ENCODE peak calls at places on chromosomes 16 and 17, in ten cellular contexts. V is breast epithelium, E is thoracic aorta, Z is AG04450, T is lower leg skin, O is fibroblast of pulmonary artery, W is tibial artery, F is HFF-Myc, U is body of pancreas, I is left ventricle myocardium inferior. S is an unnamed sample.

GRCh38 chr17:57532966-57533365 is 212.1 kb downstream of the CCDC182 start:
- DNase-seq in V (no peak), E (no peak), Z (no peak), T (no peak), O (no peak), W (no peak), F (no peak), U (no peak), I (no peak), S (no peak)

GRCh38 chr17:39668141-39668924 is at the start of gene PNMT:
- DNase-seq in V (peak; percentile 60), E (no peak), Z (no peak), T (no peak), O (peak; percentile 61), W (peak; percentile 80), F (no peak), U (peak; percentile 71), I (peak; percentile 79), S (peak; percentile 42)

GRCh38 chr16:8568231-8568617 is 22.1 kb downstream of the TMEM114 start:
- DNase-seq in V (no peak), E (no peak), Z (no peak), T (no peak), O (no peak), W (no peak), F (no peak), U (no peak), I (no peak), S (peak; percentile 23)

GRCh38 chr16:7513429-7513828 is 180.8 kb downstream of the RBFOX1 start:
- DNase-seq in V (no peak), E (no peak), Z (no peak), T (no peak), O (no peak), W (no peak), F (no peak), U (no peak), I (no peak), S (no peak)

GRCh38 chr17:19915579-19915978 is 47.8 kb upstream of the ULK2 start:
- DNase-seq in V (no peak), E (no peak), Z (no peak), T (no peak), O (no peak), W (no peak), F (no peak), U (no peak), I (no peak), S (no peak)

GRCh38 chr16:1037023-1037933 is 35.3 kb upstream of the SSTR5 start:
- DNase-seq in V (no peak), E (no peak), Z (no peak), T (no peak), O (no peak), W (no peak), F (no peak), U (no peak), I (no peak), S (peak; percentile 1)

GRCh38 chr17:73069164-73069774 is 23.2 kb downstream of the SLC39A11 start:
- DNase-seq in V (no peak), E (no peak), Z (no peak), T (no peak), O (no peak), W (no peak), F (no peak), U (no peak), I (no peak), S (no peak)

GRCh38 chr17:48002920-48003685 is 32.2 kb downstream of the CDK5RAP3 start:
- DNase-seq in V (no peak), E (no peak), Z (no peak), T (no peak), O (no peak), W (no peak), F (no peak), U (no peak), I (no peak), S (no peak)

DNA sequence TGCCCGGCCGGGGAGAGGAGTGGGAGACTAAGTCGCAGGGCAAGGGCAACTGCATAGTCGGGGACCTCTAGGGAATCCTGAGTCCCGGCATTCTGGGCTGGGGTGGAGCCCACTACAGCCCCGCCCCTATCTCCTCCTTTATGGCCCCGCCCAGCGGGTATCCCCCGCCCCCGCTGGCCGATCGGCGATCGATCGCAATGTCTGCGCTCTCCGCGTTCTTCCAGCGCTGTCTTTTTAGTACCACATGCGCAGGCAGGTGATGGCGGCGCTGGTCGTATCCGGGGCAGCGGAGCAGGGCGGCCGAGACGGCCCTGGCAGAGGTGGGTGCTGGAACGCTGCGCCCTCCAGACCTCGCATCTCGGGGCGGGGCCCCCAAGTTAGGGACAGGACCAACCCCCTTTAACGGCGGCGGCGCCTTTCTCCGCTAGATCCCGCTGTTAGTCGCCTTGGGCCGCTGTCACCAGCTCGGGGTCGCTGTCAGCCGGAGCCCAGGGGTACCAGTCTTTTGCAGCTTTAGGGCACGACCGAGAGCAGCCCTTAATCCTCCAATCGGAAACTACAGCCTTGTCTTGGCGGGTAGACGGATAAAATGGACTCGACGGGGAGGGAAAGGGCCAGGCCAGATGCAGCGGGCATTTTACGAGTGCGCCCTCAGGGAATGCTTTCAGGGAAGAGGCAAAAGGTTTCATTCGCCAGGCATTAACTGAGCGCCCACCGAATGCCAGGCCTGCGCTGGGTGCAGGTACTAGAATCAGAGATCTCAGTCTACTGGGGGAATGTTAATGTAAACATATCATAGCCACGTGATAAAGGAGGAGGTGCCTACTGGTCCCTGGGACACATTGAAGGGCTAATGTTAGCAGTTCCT is at the start of gene DPH1:
- DNase-seq in V (peak; percentile 74), E (no peak), Z (peak; percentile 62), T (peak; percentile 82), O (peak; percentile 90), W (peak; percentile 92), F (peak; percentile 83), U (peak; percentile 91), I (peak; percentile 87), S (peak; percentile 84)
- TF ChIP-seq CTCF in V (no peak), E (no peak), Z (no peak), T (no peak), O (no peak), W (no peak), F (no peak), U (no peak), I (no peak), S (no peak)

GRCh38 chr17:41792835-41793748 is 6.6 kb upstream of the JUP start:
- DNase-seq in V (peak; percentile 87), E (no peak), Z (no peak), T (no peak), O (peak; percentile 87), W (no peak), F (no peak), U (peak; percentile 76), I (peak; percentile 62), S (no peak)

GRCh38 chr17:41797377-41797776 is 10.9 kb upstream of the JUP start:
- DNase-seq in V (no peak), E (no peak), Z (no peak), T (no peak), O (no peak), W (no peak), F (no peak), U (no peak), I (no peak), S (no peak)

GRCh38 chr17:41796066-41796895 is 9.8 kb upstream of the JUP start:
- DNase-seq in V (no peak), E (no peak), Z (no peak), T (no peak), O (no peak), W (no peak), F (no peak), U (no peak), I (no peak), S (no peak)

GRCh38 chr17:41794603-41794975 is 8.1 kb upstream of the JUP start:
- DNase-seq in V (no peak), E (no peak), Z (no peak), T (no peak), O (no peak), W (no peak), F (no peak), U (no peak), I (no peak), S (no peak)

DNA sequence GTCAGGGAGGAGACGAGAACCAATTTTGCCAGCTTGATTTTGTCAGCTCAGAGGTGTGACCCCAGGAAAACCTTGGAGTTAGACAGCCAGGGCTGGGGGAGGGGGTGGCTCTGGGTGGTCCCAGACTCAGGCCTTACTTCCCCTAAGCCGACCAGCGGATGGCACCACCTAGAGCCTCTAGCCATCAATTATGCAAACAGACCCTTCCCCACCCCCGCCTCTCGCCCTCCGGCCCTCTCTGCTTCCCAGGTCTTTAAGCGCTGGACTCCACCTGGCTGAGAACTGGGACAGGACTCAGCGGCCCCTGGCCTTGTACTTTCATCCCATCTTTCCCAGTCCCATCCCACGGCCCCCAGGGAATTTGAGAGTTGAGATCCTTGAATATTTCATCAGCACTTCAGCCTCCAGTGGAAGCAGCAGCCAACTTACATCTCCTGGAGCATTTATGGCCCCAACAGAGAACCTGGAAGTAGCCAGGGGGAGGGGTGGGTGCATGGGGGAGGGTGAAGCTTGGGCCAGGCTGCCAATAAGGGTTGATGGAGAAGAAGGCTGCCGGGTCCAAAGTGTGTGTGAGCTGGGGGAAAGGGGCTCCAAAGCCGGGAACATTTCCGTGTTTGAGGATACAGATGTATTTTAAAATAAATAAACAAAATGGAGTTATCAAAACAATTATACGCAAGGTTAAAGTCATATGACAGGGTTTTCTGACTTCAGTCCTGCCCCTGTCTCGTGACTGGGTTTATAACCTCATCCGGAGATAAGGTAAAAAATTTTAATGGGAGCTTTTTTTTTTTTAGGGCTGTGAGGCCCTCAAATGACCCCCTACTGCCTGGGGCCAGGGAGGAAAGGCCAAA is 7.5 kb upstream of the JUP start:
- DNase-seq in V (no peak), E (no peak), Z (no peak), T (no peak), O (peak; percentile 48), W (no peak), F (no peak), U (no peak), I (no peak), S (no peak)
- H3K4me3 ChIP-seq in V (peak overlapping the region; percentile 44), E (no peak overlapping the region), Z (no peak overlapping the region), T (no peak overlapping the region), O (no peak overlapping the region), W (no peak overlapping the region), F (no peak overlapping the region), U (no peak overlapping the region), I (peak overlapping the region; percentile 54), S (no peak overlapping the region)

GRCh38 chr16:54076006-54076504 is 210.5 kb downstream of the IRX3 start:
- DNase-seq in V (no peak), E (no peak), Z (no peak), T (no peak), O (no peak), W (no peak), F (no peak), U (no peak), I (no peak), S (no peak)

GRCh38 chr16:54080524-54081008 is 206.0 kb downstream of the IRX3 start:
- DNase-seq in V (peak; percentile 92), E (no peak), Z (peak; percentile 88), T (peak; percentile 34), O (peak; percentile 92), W (no peak), F (no peak), U (peak; percentile 10), I (no peak), S (peak; percentile 98)

GRCh38 chr16:54075446-54075845 is 211.1 kb downstream of the IRX3 start:
- DNase-seq in V (no peak), E (no peak), Z (no peak), T (no peak), O (no peak), W (no peak), F (no peak), U (no peak), I (no peak), S (no peak)

GRCh38 chr16:54073356-54073755 is 213.2 kb downstream of the IRX3 start:
- DNase-seq in V (no peak), E (no peak), Z (no peak), T (no peak), O (no peak), W (no peak), F (no peak), U (no peak), I (no peak), S (no peak)

GRCh38 chr16:54077412-54077821 is 209.2 kb downstream of the IRX3 start:
- DNase-seq in V (no peak), E (no peak), Z (peak; percentile 7), T (no peak), O (peak; percentile 61), W (no peak), F (no peak), U (no peak), I (no peak), S (peak; percentile 84)
- TF ChIP-seq CTCF in V (no peak), E (no peak), Z (no peak), T (no peak), O (no peak), W (no peak), F (no peak), U (no peak), I (no peak), S (no peak)

GRCh38 chr17:60525347-60525623 is 757 bp downstream of the APPBP2 start:
- DNase-seq in V (no peak), E (no peak), Z (no peak), T (no peak), O (peak; percentile 20), W (no peak), F (no peak), U (peak; percentile 71), I (no peak), S (peak; percentile 8)

GRCh38 chr17:60524463-60525346 is 1.3 kb downstream of the APPBP2 start:
- DNase-seq in V (no peak), E (no peak), Z (no peak), T (no peak), O (peak; percentile 26), W (no peak), F (no peak), U (no peak), I (no peak), S (peak; percentile 16)

GRCh38 chr17:60525624-60526514 is at the start of gene APPBP2:
- DNase-seq in V (peak; percentile 79), E (peak; percentile 23), Z (peak; percentile 60), T (peak; percentile 82), O (peak; percentile 92), W (peak; percentile 93), F (peak; percentile 47), U (peak; percentile 88), I (peak; percentile 89), S (peak; percentile 79)

GRCh38 chr17:60527701-60528100 is 1.7 kb upstream of the APPBP2 start:
- DNase-seq in V (no peak), E (no peak), Z (no peak), T (no peak), O (no peak), W (no peak), F (no peak), U (no peak), I (no peak), S (no peak)

DNA sequence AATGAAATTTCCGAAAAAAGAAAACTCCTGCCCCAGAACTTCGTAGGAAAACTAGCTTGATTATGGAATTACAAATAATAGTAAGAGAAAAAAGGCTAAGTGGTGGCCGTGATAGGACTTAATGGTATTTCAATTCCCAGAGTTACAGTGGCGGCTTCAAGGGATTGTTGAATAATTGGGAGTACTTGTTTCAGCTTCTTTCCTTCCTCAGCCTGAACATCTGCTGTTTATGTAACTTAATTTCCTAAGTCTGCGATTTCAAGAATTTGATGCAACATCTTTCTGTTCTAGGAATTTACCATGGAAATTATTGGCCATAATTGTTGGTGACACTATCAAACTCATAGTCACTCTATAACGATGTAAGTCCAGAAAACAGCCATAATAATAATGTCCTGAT is 684 bp upstream of the APPBP2 start:
- DNase-seq in V (no peak), E (no peak), Z (no peak), T (no peak), O (peak; percentile 35), W (no peak), F (no peak), U (no peak), I (no peak), S (peak; percentile 29)
- H3K4me3 ChIP-seq in V (peak overlapping the region; percentile 83), E (peak overlapping the region; percentile 90), Z (peak overlapping the region; percentile 98), T (peak overlapping the region; percentile 92), O (peak overlapping the region; percentile 99), W (peak overlapping the region; percentile 85), F (peak overlapping the region; percentile 98), U (peak overlapping the region; percentile 67), I (peak overlapping the region; percentile 95), S (peak overlapping the region; percentile 99)